ENCODE peak calls at places on chromosome 21, in six cellular contexts. One of them, this sample, is unnamed.

GRCh38 chr21:45420623-45421041 is 15.7 kb downstream of the COL18A1 start:
- DNase-seq in GM13976: no peak
- DNase-seq in HTR-8/SVneo: no peak
- DNase-seq in iris pigment epithelial cell: no peak
- DNase-seq in C1 segment of cervical spinal cord: no peak
- DNase-seq in right lobe of liver: peak
- DNase-seq in this sample: peak

GRCh38 chr21:33332143-33332542 is 7.4 kb downstream of the IFNAR1 start:
- DNase-seq in GM13976: peak
- DNase-seq in HTR-8/SVneo: no peak
- DNase-seq in iris pigment epithelial cell: no peak
- DNase-seq in C1 segment of cervical spinal cord: no peak
- DNase-seq in right lobe of liver: no peak
- DNase-seq in this sample: no peak

GRCh38 chr21:35503646-35504045 is 454.5 kb upstream of the RUNX1 start:
- DNase-seq in GM13976: no peak
- DNase-seq in HTR-8/SVneo: no peak
- DNase-seq in iris pigment epithelial cell: peak
- DNase-seq in C1 segment of cervical spinal cord: no peak
- DNase-seq in right lobe of liver: no peak
- DNase-seq in this sample: no peak

GRCh38 chr21:17416139-17416538 is 96.7 kb upstream of the CXADR start:
- DNase-seq in GM13976: no peak
- DNase-seq in HTR-8/SVneo: no peak
- DNase-seq in iris pigment epithelial cell: peak
- DNase-seq in C1 segment of cervical spinal cord: no peak
- DNase-seq in right lobe of liver: no peak
- DNase-seq in this sample: no peak

GRCh38 chr21:42381347-42381984 is 14.4 kb downstream of the TMPRSS3 start:
- DNase-seq in GM13976: no peak
- DNase-seq in HTR-8/SVneo: no peak
- DNase-seq in iris pigment epithelial cell: peak
- DNase-seq in C1 segment of cervical spinal cord: no peak
- DNase-seq in right lobe of liver: peak
- DNase-seq in this sample: peak

GRCh38 chr21:42350271-42350885 is 416 bp downstream of the TFF2 start:
- DNase-seq in GM13976: no peak
- DNase-seq in HTR-8/SVneo: no peak
- DNase-seq in iris pigment epithelial cell: no peak
- DNase-seq in C1 segment of cervical spinal cord: no peak
- DNase-seq in right lobe of liver: no peak
- DNase-seq in this sample: no peak

GRCh38 chr21:36551731-36552457 is 72.0 kb upstream of the CLDN14 start:
- DNase-seq in GM13976: no peak
- DNase-seq in HTR-8/SVneo: no peak
- DNase-seq in iris pigment epithelial cell: peak
- DNase-seq in C1 segment of cervical spinal cord: no peak
- DNase-seq in right lobe of liver: no peak
- DNase-seq in this sample: no peak

GRCh38 chr21:45982758-45983731 is 1.5 kb downstream of the COL6A1 start:
- DNase-seq in GM13976: no peak
- DNase-seq in HTR-8/SVneo: no peak
- DNase-seq in iris pigment epithelial cell: no peak
- DNase-seq in C1 segment of cervical spinal cord: no peak
- DNase-seq in right lobe of liver: no peak
- DNase-seq in this sample: no peak

GRCh38 chr21:36291509-36291908 is 28.5 kb upstream of the MORC3 start:
- DNase-seq in GM13976: no peak
- DNase-seq in HTR-8/SVneo: no peak
- DNase-seq in iris pigment epithelial cell: no peak
- DNase-seq in C1 segment of cervical spinal cord: no peak
- DNase-seq in right lobe of liver: no peak
- DNase-seq in this sample: no peak

GRCh38 chr21:44737706-44738354 is 26.5 kb upstream of the TSPEAR start:
- DNase-seq in GM13976: no peak
- DNase-seq in HTR-8/SVneo: no peak
- DNase-seq in iris pigment epithelial cell: peak
- DNase-seq in C1 segment of cervical spinal cord: no peak
- DNase-seq in right lobe of liver: no peak
- DNase-seq in this sample: no peak

GRCh38 chr21:46097826-46098286 is at the start of gene COL6A2:
- DNase-seq in GM13976: peak
- DNase-seq in HTR-8/SVneo: peak
- DNase-seq in iris pigment epithelial cell: peak
- DNase-seq in C1 segment of cervical spinal cord: no peak
- DNase-seq in right lobe of liver: peak
- DNase-seq in this sample: peak

GRCh38 chr21:42992943-42993712 is 18.8 kb downstream of the PKNOX1 start:
- DNase-seq in GM13976: no peak
- DNase-seq in HTR-8/SVneo: no peak
- DNase-seq in iris pigment epithelial cell: peak
- DNase-seq in C1 segment of cervical spinal cord: no peak
- DNase-seq in right lobe of liver: no peak
- DNase-seq in this sample: no peak

GRCh38 chr21:39564200-39564599 is 48.5 kb upstream of the B3GALT5 start:
- DNase-seq in GM13976: no peak
- DNase-seq in HTR-8/SVneo: no peak
- DNase-seq in iris pigment epithelial cell: no peak
- DNase-seq in C1 segment of cervical spinal cord: peak
- DNase-seq in right lobe of liver: no peak
- DNase-seq in this sample: no peak

GRCh38 chr21:32548978-32549377 is 36.3 kb downstream of the TCP10L start:
- DNase-seq in GM13976: no peak
- DNase-seq in HTR-8/SVneo: no peak
- DNase-seq in iris pigment epithelial cell: no peak
- DNase-seq in C1 segment of cervical spinal cord: no peak
- DNase-seq in right lobe of liver: no peak
- DNase-seq in this sample: no peak

GRCh38 chr21:45580576-45581321 is 38.5 kb upstream of the SLC19A1 start:
- DNase-seq in GM13976: peak
- DNase-seq in HTR-8/SVneo: no peak
- DNase-seq in iris pigment epithelial cell: no peak
- DNase-seq in C1 segment of cervical spinal cord: no peak
- DNase-seq in right lobe of liver: no peak
- DNase-seq in this sample: no peak

GRCh38 chr21:33661146-33661545 is 18.8 kb downstream of the ITSN1 start:
- DNase-seq in GM13976: no peak
- DNase-seq in HTR-8/SVneo: no peak
- DNase-seq in iris pigment epithelial cell: peak
- DNase-seq in C1 segment of cervical spinal cord: no peak
- DNase-seq in right lobe of liver: no peak
- DNase-seq in this sample: no peak

This sample was measured in mucosa of descending colon.